ENCODE peak calls at places on chromosomes 3 and 15, in six cellular contexts. One of them, this sample, is unnamed.

GRCh38 chr15:78044407-78045155 is 32.9 kb downstream of the TBC1D2B start:
- DNase-seq in GM10248: no peak
- DNase-seq in breast epithelium: no peak
- DNase-seq in GM23338: no peak
- DNase-seq in brain microvascular endothelial cell: no peak
- DNase-seq in A549: no peak
- DNase-seq in this sample: no peak

GRCh38 chr15:101086394-101087171 is 165.3 kb downstream of the CHSY1 start:
- DNase-seq in GM10248: no peak
- DNase-seq in GM23338: no peak
- DNase-seq in A549: no peak
- DNase-seq in breast epithelium: no peak
- DNase-seq in brain microvascular endothelial cell: no peak
- DNase-seq in this sample: no peak

GRCh38 chr3:195556390-195556789 is 13.3 kb upstream of the PPP1R2 start:
- DNase-seq in breast epithelium: no peak
- DNase-seq in GM23338: peak; percentile 77
- DNase-seq in A549: peak; percentile 13
- DNase-seq in GM10248: no peak
- DNase-seq in brain microvascular endothelial cell: no peak
- DNase-seq in this sample: no peak

GRCh38 chr3:172158741-172159140 is 119.4 kb downstream of the FNDC3B start:
- DNase-seq in A549: no peak
- DNase-seq in GM23338: no peak
- DNase-seq in brain microvascular endothelial cell: no peak
- DNase-seq in breast epithelium: no peak
- DNase-seq in GM10248: no peak
- DNase-seq in this sample: no peak

GRCh38 chr3:16474304-16474703 is 39.2 kb downstream of the RFTN1 start:
- DNase-seq in GM23338: no peak
- DNase-seq in breast epithelium: no peak
- DNase-seq in GM10248: no peak
- DNase-seq in brain microvascular endothelial cell: peak; percentile 90
- DNase-seq in A549: no peak
- DNase-seq in this sample: no peak

GRCh38 chr3:31758342-31758741 is 222.7 kb downstream of the OSBPL10 start:
- DNase-seq in brain microvascular endothelial cell: no peak
- DNase-seq in A549: no peak
- DNase-seq in breast epithelium: no peak
- DNase-seq in GM10248: no peak
- DNase-seq in GM23338: no peak
- DNase-seq in this sample: no peak

GRCh38 chr3:69032137-69032536 is 18.7 kb upstream of the EOGT start:
- DNase-seq in breast epithelium: no peak
- DNase-seq in brain microvascular endothelial cell: peak; percentile 72
- DNase-seq in GM10248: no peak
- DNase-seq in GM23338: no peak
- DNase-seq in A549: no peak
- DNase-seq in this sample: no peak

GRCh38 chr3:128316456-128316855 is 150.2 kb downstream of the DNAJB8 start:
- DNase-seq in brain microvascular endothelial cell: no peak
- DNase-seq in A549: no peak
- DNase-seq in GM23338: no peak
- DNase-seq in GM10248: no peak
- DNase-seq in breast epithelium: no peak
- DNase-seq in this sample: no peak

GRCh38 chr3:63908081-63908736 is 4.0 kb downstream of the SCAANT1 start:
- DNase-seq in breast epithelium: no peak
- DNase-seq in GM10248: no peak
- DNase-seq in A549: peak; percentile 18
- DNase-seq in GM23338: peak; percentile 33
- DNase-seq in brain microvascular endothelial cell: no peak
- DNase-seq in this sample: no peak

GRCh38 chr15:76333309-76333708 is 3.3 kb upstream of the ISL2 start:
- DNase-seq in brain microvascular endothelial cell: no peak
- DNase-seq in breast epithelium: no peak
- DNase-seq in GM10248: no peak
- DNase-seq in GM23338: no peak
- DNase-seq in A549: no peak
- DNase-seq in this sample: no peak

GRCh38 chr3:160169139-160169830 is 55.9 kb upstream of the C3orf80 start:
- DNase-seq in GM10248: no peak
- DNase-seq in GM23338: no peak
- DNase-seq in A549: peak; percentile 16
- DNase-seq in brain microvascular endothelial cell: peak; percentile 81
- DNase-seq in breast epithelium: no peak
- DNase-seq in this sample: no peak

GRCh38 chr15:57316451-57316850 is 59.9 kb upstream of the CGNL1 start:
- DNase-seq in GM23338: no peak
- DNase-seq in A549: no peak
- DNase-seq in brain microvascular endothelial cell: no peak
- DNase-seq in breast epithelium: no peak
- DNase-seq in GM10248: no peak
- DNase-seq in this sample: no peak

GRCh38 chr3:37197810-37198371 is 23.5 kb upstream of the LRRFIP2 start:
- DNase-seq in A549: no peak
- DNase-seq in breast epithelium: no peak
- DNase-seq in GM23338: no peak
- DNase-seq in GM10248: no peak
- DNase-seq in brain microvascular endothelial cell: no peak
- DNase-seq in this sample: no peak

GRCh38 chr3:73086071-73086494 is 24.6 kb downstream of the EBLN2 start:
- DNase-seq in brain microvascular endothelial cell: peak; percentile 22
- DNase-seq in A549: peak; percentile 28
- DNase-seq in GM23338: peak; percentile 60
- DNase-seq in GM10248: peak; percentile 46
- DNase-seq in breast epithelium: no peak
- DNase-seq in this sample: peak; percentile 54

GRCh38 chr15:66461917-66462316 is 35.6 kb downstream of the SNAPC5 start:
- DNase-seq in breast epithelium: no peak
- DNase-seq in GM23338: no peak
- DNase-seq in brain microvascular endothelial cell: no peak
- DNase-seq in A549: no peak
- DNase-seq in GM10248: no peak
- DNase-seq in this sample: peak; percentile 34

GRCh38 chr3:49177073-49177472 is 5.7 kb downstream of the KLHDC8B start:
- DNase-seq in brain microvascular endothelial cell: no peak
- DNase-seq in breast epithelium: no peak
- DNase-seq in GM23338: no peak
- DNase-seq in GM10248: no peak
- DNase-seq in A549: no peak
- DNase-seq in this sample: no peak

GRCh38 chr3:51024765-51025681 is 350.3 kb downstream of the DOCK3 start:
- DNase-seq in brain microvascular endothelial cell: no peak
- DNase-seq in A549: no peak
- DNase-seq in GM23338: peak; percentile 3
- DNase-seq in breast epithelium: no peak
- DNase-seq in GM10248: no peak
- DNase-seq in this sample: peak; percentile 2

GRCh38 chr15:38622908-38623307 is 58.3 kb upstream of the RASGRP1 start:
- DNase-seq in A549: no peak
- DNase-seq in GM10248: no peak
- DNase-seq in breast epithelium: no peak
- DNase-seq in brain microvascular endothelial cell: no peak
- DNase-seq in GM23338: no peak
- DNase-seq in this sample: no peak

GRCh38 chr3:150216041-150216811 is 191.9 kb upstream of the TSC22D2 start:
- DNase-seq in A549: no peak
- DNase-seq in brain microvascular endothelial cell: peak; percentile 28
- DNase-seq in GM23338: no peak
- DNase-seq in GM10248: no peak
- DNase-seq in breast epithelium: no peak
- DNase-seq in this sample: no peak

GRCh38 chr3:35224571-35225280 is 414.6 kb upstream of the ARPP21 start:
- DNase-seq in GM23338: no peak
- DNase-seq in breast epithelium: no peak
- DNase-seq in brain microvascular endothelial cell: no peak
- DNase-seq in A549: no peak
- DNase-seq in GM10248: no peak
- DNase-seq in this sample: no peak

GRCh38 chr3:29203846-29204245 is 77.0 kb upstream of the RBMS3 start:
- DNase-seq in GM23338: no peak
- DNase-seq in GM10248: no peak
- DNase-seq in A549: no peak
- DNase-seq in brain microvascular endothelial cell: no peak
- DNase-seq in breast epithelium: no peak
- DNase-seq in this sample: no peak

GRCh38 chr3:61439116-61439459 is 122.3 kb upstream of the PTPRG start:
- DNase-seq in brain microvascular endothelial cell: no peak
- DNase-seq in GM23338: no peak
- DNase-seq in breast epithelium: no peak
- DNase-seq in A549: no peak
- DNase-seq in GM10248: no peak
- DNase-seq in this sample: no peak

GRCh38 chr3:188904670-188905069 is 267.1 kb upstream of the TPRG1 start:
- DNase-seq in GM10248: no peak
- DNase-seq in GM23338: no peak
- DNase-seq in A549: no peak
- DNase-seq in breast epithelium: no peak
- DNase-seq in brain microvascular endothelial cell: peak; percentile 64
- DNase-seq in this sample: no peak

GRCh38 chr3:72346526-72346926 is 501.7 kb downstream of the SHQ1 start:
- DNase-seq in GM10248: no peak
- DNase-seq in A549: no peak
- DNase-seq in breast epithelium: no peak
- DNase-seq in GM23338: no peak
- DNase-seq in brain microvascular endothelial cell: peak; percentile 85
- DNase-seq in this sample: no peak

GRCh38 chr3:57755368-57756021 is 614 bp upstream of the SLMAP start:
- DNase-seq in GM10248: peak; percentile 68
- DNase-seq in brain microvascular endothelial cell: no peak
- DNase-seq in breast epithelium: no peak
- DNase-seq in A549: peak; percentile 44
- DNase-seq in GM23338: peak; percentile 85
- DNase-seq in this sample: peak; percentile 46

GRCh38 chr3:56119575-56120349 is 348.5 kb downstream of the ERC2 start:
- DNase-seq in breast epithelium: no peak
- DNase-seq in GM10248: no peak
- DNase-seq in GM23338: no peak
- DNase-seq in brain microvascular endothelial cell: no peak
- DNase-seq in A549: no peak
- DNase-seq in this sample: no peak

GRCh38 chr15:70535071-70535954 is 228.0 kb downstream of the UACA start:
- DNase-seq in brain microvascular endothelial cell: no peak
- DNase-seq in GM23338: no peak
- DNase-seq in A549: no peak
- DNase-seq in GM10248: peak; percentile 40
- DNase-seq in breast epithelium: no peak
- DNase-seq in this sample: no peak

GRCh38 chr15:47410243-47410642 is 307.1 kb upstream of the SEMA6D start:
- DNase-seq in breast epithelium: no peak
- DNase-seq in A549: no peak
- DNase-seq in GM10248: no peak
- DNase-seq in brain microvascular endothelial cell: no peak
- DNase-seq in GM23338: no peak
- DNase-seq in this sample: no peak

GRCh38 chr3:89098964-89099585 is 8.3 kb upstream of the EPHA3 start:
- DNase-seq in A549: peak; percentile 4
- DNase-seq in GM10248: peak; percentile 29
- DNase-seq in GM23338: peak; percentile 79
- DNase-seq in breast epithelium: no peak
- DNase-seq in brain microvascular endothelial cell: peak; percentile 51
- DNase-seq in this sample: peak; percentile 55

GRCh38 chr3:69893274-69893673 is 106.3 kb upstream of the SAMMSON start:
- DNase-seq in GM23338: peak; percentile 39
- DNase-seq in brain microvascular endothelial cell: no peak
- DNase-seq in breast epithelium: no peak
- DNase-seq in A549: no peak
- DNase-seq in GM10248: no peak
- DNase-seq in this sample: no peak

GRCh38 chr3:172467170-172467824 is 19.0 kb upstream of the GHSR start:
- DNase-seq in brain microvascular endothelial cell: peak; percentile 66
- DNase-seq in GM23338: no peak
- DNase-seq in breast epithelium: no peak
- DNase-seq in A549: peak; percentile 34
- DNase-seq in GM10248: no peak
- DNase-seq in this sample: peak; percentile 47

GRCh38 chr3:148962513-148962912 is 28.8 kb upstream of the GYG1 start:
- DNase-seq in brain microvascular endothelial cell: peak; percentile 83
- DNase-seq in GM10248: no peak
- DNase-seq in GM23338: peak; percentile 81
- DNase-seq in breast epithelium: no peak
- DNase-seq in A549: peak; percentile 40
- DNase-seq in this sample: peak; percentile 66
- TF ChIP-seq CTCF in brain microvascular endothelial cell: peak; percentile 56
- TF ChIP-seq CTCF in GM10248: no peak
- TF ChIP-seq CTCF in GM23338: peak; percentile 76
- TF ChIP-seq CTCF in breast epithelium: no peak
- TF ChIP-seq CTCF in A549: peak; percentile 26
- TF ChIP-seq CTCF in this sample: no peak

DNA sequence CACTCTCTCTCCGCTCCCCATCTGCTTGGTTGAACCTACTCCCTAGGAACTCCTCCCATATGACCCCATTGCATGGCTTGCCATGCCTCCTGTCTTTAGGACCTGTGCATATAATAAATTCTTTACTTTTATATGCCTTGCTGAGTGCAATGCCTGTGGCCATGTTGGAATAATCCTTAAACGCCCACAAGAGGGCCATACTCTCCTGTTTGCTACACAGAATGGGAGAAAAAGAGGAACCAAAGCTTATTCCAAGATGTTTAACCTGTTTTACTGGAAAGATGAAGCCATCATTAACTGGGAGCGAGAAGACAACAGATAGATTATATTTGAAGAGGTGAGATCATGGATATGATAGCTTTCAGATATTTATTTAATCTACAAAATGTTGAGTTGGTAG is 1097.8 kb downstream of the NAALADL2 start:
- DNase-seq in A549: no peak
- DNase-seq in breast epithelium: no peak
- DNase-seq in GM10248: no peak
- DNase-seq in brain microvascular endothelial cell: no peak
- DNase-seq in GM23338: peak; percentile 78
- DNase-seq in this sample: peak; percentile 14
- TF ChIP-seq CTCF in A549: no peak
- TF ChIP-seq CTCF in breast epithelium: no peak
- TF ChIP-seq CTCF in GM10248: no peak
- TF ChIP-seq CTCF in brain microvascular endothelial cell: peak; percentile 49
- TF ChIP-seq CTCF in GM23338: peak; percentile 79
- TF ChIP-seq CTCF in this sample: peak; percentile 32

DNA sequence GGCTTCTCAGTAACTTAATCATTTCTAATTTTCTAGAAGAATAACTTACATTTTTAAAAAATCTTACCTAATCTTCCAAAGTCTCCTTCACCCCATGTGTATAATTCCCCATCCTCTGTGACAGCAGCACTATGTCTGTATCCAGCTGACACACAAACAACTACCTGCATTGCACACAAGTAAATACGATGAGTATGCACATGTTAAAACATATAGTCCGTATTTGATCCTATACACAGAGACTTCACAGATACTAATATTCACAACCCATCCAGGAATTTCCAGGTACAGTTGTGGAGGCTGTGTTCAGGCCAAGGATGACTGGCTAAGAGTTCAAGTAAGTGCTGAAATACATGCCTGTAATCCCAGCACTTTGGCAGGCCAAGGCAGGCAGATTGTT is 78.6 kb downstream of the HERC1 start:
- DNase-seq in GM23338: no peak
- DNase-seq in GM10248: no peak
- DNase-seq in A549: no peak
- DNase-seq in breast epithelium: no peak
- DNase-seq in brain microvascular endothelial cell: no peak
- DNase-seq in this sample: no peak
- TF ChIP-seq CTCF in GM23338: no peak
- TF ChIP-seq CTCF in GM10248: no peak
- TF ChIP-seq CTCF in A549: no peak
- TF ChIP-seq CTCF in breast epithelium: no peak
- TF ChIP-seq CTCF in brain microvascular endothelial cell: no peak
- TF ChIP-seq CTCF in this sample: no peak

GRCh38 chr3:126498936-126499335 is 18.6 kb downstream of the UROC1 start:
- DNase-seq in brain microvascular endothelial cell: no peak
- DNase-seq in GM10248: no peak
- DNase-seq in GM23338: peak; percentile 45
- DNase-seq in A549: no peak
- DNase-seq in breast epithelium: no peak
- DNase-seq in this sample: no peak
- TF ChIP-seq CTCF in brain microvascular endothelial cell: no peak
- TF ChIP-seq CTCF in GM10248: no peak
- TF ChIP-seq CTCF in GM23338: peak; percentile 62
- TF ChIP-seq CTCF in A549: no peak
- TF ChIP-seq CTCF in breast epithelium: no peak
- TF ChIP-seq CTCF in this sample: no peak